ENCODE peak calls at places on chromosomes 3 and 15, in four cellular contexts. A, J, S and I are unnamed samples.

GRCh38 chr3:131217296-131217741 is 164.3 kb upstream of the NUDT16 start:
- DNase-seq in A (peak; percentile 10), J (peak; percentile 13), S (no peak), I (no peak)

GRCh38 chr3:122555275-122556071 is 8.6 kb downstream of the PARP9 start:
- DNase-seq in A (no peak), J (no peak), S (no peak), I (peak; percentile 57)

GRCh38 chr15:28955160-28955502 is 69.4 kb downstream of the APBA2 start:
- DNase-seq in A (no peak), J (peak; percentile 84), S (peak; percentile 17), I (peak; percentile 69)

GRCh38 chr3:197559662-197560061 is 3.9 kb upstream of the BDH1 start:
- DNase-seq in A (no peak), J (no peak), S (no peak), I (no peak)

GRCh38 chr3:49120096-49120437 is 556 bp downstream of the USP19 start:
- DNase-seq in A (peak; percentile 17), J (no peak), S (no peak), I (peak; percentile 6)

GRCh38 chr3:178291555-178291954 is 244.7 kb upstream of the KCNMB2 start:
- DNase-seq in A (no peak), J (no peak), S (no peak), I (no peak)

GRCh38 chr15:99143655-99144610 is 39.1 kb downstream of the SYNM start:
- DNase-seq in A (no peak), J (no peak), S (no peak), I (peak; percentile 31)

GRCh38 chr3:174191380-174191779 is 667.8 kb upstream of the NAALADL2 start:
- DNase-seq in A (no peak), J (no peak), S (peak; percentile 12), I (no peak)

GRCh38 chr3:30469125-30469524 is 137.3 kb upstream of the TGFBR2 start:
- DNase-seq in A (no peak), J (no peak), S (no peak), I (no peak)

GRCh38 chr15:35289029-35289617 is 204.0 kb upstream of the NANOGP8 start:
- DNase-seq in A (peak; percentile 42), J (peak; percentile 58), S (no peak), I (peak; percentile 81)

GRCh38 chr15:32857732-32858131 is 139.9 kb downstream of the GREM1 start:
- DNase-seq in A (no peak), J (no peak), S (no peak), I (no peak)

GRCh38 chr3:128301186-128302023 is 148.1 kb downstream of the EEFSEC start:
- DNase-seq in A (no peak), J (no peak), S (no peak), I (no peak)

GRCh38 chr15:71116366-71116765 is 1.1 kb downstream of the THSD4 start:
- DNase-seq in A (no peak), J (no peak), S (no peak), I (peak; percentile 38)

GRCh38 chr15:23441204-23441603 is 5.8 kb downstream of the GOLGA6L2 start:
- DNase-seq in A (no peak), J (no peak), S (no peak), I (no peak)

GRCh38 chr3:12670789-12671450 is 7.0 kb upstream of the RAF1 start:
- DNase-seq in A (no peak), J (no peak), S (no peak), I (no peak)

GRCh38 chr15:53536479-53537120 is 222.9 kb downstream of the WDR72 start:
- DNase-seq in A (no peak), J (no peak), S (no peak), I (no peak)

GRCh38 chr15:57442371-57442770 is 66.1 kb downstream of the CGNL1 start:
- DNase-seq in A (no peak), J (no peak), S (no peak), I (no peak)

GRCh38 chr15:68383161-68384074 is 48.5 kb downstream of the ITGA11 start:
- DNase-seq in A (peak; percentile 78), J (peak; percentile 53), S (no peak), I (peak; percentile 31)
- TF ChIP-seq ELK1 in A (no peak), J (no peak), S (no peak), I (no peak)

GRCh38 chr3:18426597-18426996 is 1.5 kb upstream of the SATB1 start:
- DNase-seq in A (no peak), J (no peak), S (no peak), I (no peak)

GRCh38 chr3:18424213-18424861 is 802 bp downstream of the SATB1 start:
- DNase-seq in A (no peak), J (no peak), S (no peak), I (no peak)

GRCh38 chr3:18428036-18428435 is 2.9 kb upstream of the SATB1 start:
- DNase-seq in A (no peak), J (no peak), S (no peak), I (no peak)

GRCh38 chr3:18424862-18425640 is at the start of gene SATB1:
- DNase-seq in A (no peak), J (peak; percentile 41), S (no peak), I (peak; percentile 34)

GRCh38 chr3:18425641-18426403 is 683 bp upstream of the SATB1 start:
- DNase-seq in A (no peak), J (no peak), S (no peak), I (no peak)
- TF ChIP-seq ELK1 in A (no peak), J (no peak), S (no peak), I (no peak)

GRCh38 chr3:126128504-126129407 is 44.8 kb upstream of the SLC41A3 start:
- DNase-seq in A (no peak), J (no peak), S (no peak), I (no peak)
- TF ChIP-seq ELK1 in A (no peak), J (no peak), S (no peak), I (no peak)

GRCh38 chr3:38002291-38002876 is 11.8 kb downstream of the VILL start:
- DNase-seq in A (no peak), J (no peak), S (no peak), I (no peak)

GRCh38 chr3:38001456-38002081 is 11.0 kb downstream of the VILL start:
- DNase-seq in A (peak; percentile 29), J (no peak), S (no peak), I (no peak)

GRCh38 chr3:38000965-38001455 is 10.4 kb downstream of the VILL start:
- DNase-seq in A (no peak), J (no peak), S (no peak), I (no peak)

GRCh38 chr3:37999836-38000235 is 9.2 kb downstream of the VILL start:
- DNase-seq in A (no peak), J (no peak), S (no peak), I (no peak)

GRCh38 chr3:38000242-38000916 is 9.8 kb downstream of the VILL start:
- DNase-seq in A (no peak), J (no peak), S (no peak), I (no peak)
- TF ChIP-seq ELK1 in A (no peak), J (no peak), S (no peak), I (no peak)

DNA sequence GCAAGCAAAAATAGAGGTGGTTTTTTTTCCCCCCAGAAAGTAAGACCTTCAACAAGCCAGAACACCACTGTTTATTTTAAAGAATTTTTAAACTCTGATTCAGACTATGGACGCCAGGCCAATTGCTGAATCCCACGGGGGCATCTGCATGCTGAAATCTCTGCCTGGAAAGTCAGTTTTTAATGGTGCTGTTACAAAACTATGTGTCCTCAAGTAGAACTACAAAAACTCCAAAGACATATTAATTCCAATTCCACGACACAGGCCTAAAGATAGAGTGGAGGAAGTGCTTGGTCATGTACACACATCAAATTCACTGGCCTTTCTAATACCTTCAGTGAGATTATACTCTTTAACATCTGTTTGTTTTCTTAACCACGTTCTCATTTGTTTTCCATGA is 490.5 kb upstream of the NR2F2 start:
- DNase-seq in A (no peak), J (no peak), S (no peak), I (peak; percentile 93)
- TF ChIP-seq ELK1 in A (no peak), J (no peak), S (no peak), I (no peak)